ENCODE peak calls at places on chromosome 13, in six cellular contexts. One of them, this sample, is unnamed.

GRCh38 chr13:65336916-65337315 is 1893.2 kb downstream of the PCDH9 start:
- DNase-seq in body of pancreas: no peak
- DNase-seq in effector memory CD4-positive, alpha-beta T cell: no peak
- DNase-seq in A549: no peak
- DNase-seq in fibroblast of lung: peak
- DNase-seq in psoas muscle: no peak
- DNase-seq in this sample: no peak

GRCh38 chr13:113918580-113918979 is 54.7 kb upstream of the GAS6 start:
- DNase-seq in effector memory CD4-positive, alpha-beta T cell: no peak
- DNase-seq in psoas muscle: no peak
- DNase-seq in body of pancreas: no peak
- DNase-seq in fibroblast of lung: no peak
- DNase-seq in A549: no peak
- DNase-seq in this sample: no peak

GRCh38 chr13:98482476-98483444 is 94.1 kb downstream of the STK24 start:
- DNase-seq in fibroblast of lung: peak
- DNase-seq in psoas muscle: peak
- DNase-seq in body of pancreas: peak
- DNase-seq in A549: no peak
- DNase-seq in effector memory CD4-positive, alpha-beta T cell: no peak
- DNase-seq in this sample: no peak

GRCh38 chr13:59094149-59094548 is 1069.6 kb downstream of the DIAPH3 start:
- DNase-seq in fibroblast of lung: no peak
- DNase-seq in A549: no peak
- DNase-seq in psoas muscle: no peak
- DNase-seq in body of pancreas: no peak
- DNase-seq in effector memory CD4-positive, alpha-beta T cell: no peak
- DNase-seq in this sample: no peak

GRCh38 chr13:94933230-94933751 is 220.9 kb upstream of the SOX21 start:
- DNase-seq in A549: no peak
- DNase-seq in body of pancreas: no peak
- DNase-seq in fibroblast of lung: no peak
- DNase-seq in psoas muscle: no peak
- DNase-seq in effector memory CD4-positive, alpha-beta T cell: no peak
- DNase-seq in this sample: no peak

GRCh38 chr13:114211446-114211845 is 23.3 kb upstream of the CDC16 start:
- DNase-seq in A549: no peak
- DNase-seq in psoas muscle: no peak
- DNase-seq in fibroblast of lung: no peak
- DNase-seq in body of pancreas: no peak
- DNase-seq in effector memory CD4-positive, alpha-beta T cell: no peak
- DNase-seq in this sample: no peak

GRCh38 chr13:113532156-113532806 is 41.8 kb upstream of the DCUN1D2 start:
- DNase-seq in A549: no peak
- DNase-seq in fibroblast of lung: no peak
- DNase-seq in body of pancreas: no peak
- DNase-seq in psoas muscle: no peak
- DNase-seq in effector memory CD4-positive, alpha-beta T cell: no peak
- DNase-seq in this sample: peak

GRCh38 chr13:20193142-20193923 is 595 bp upstream of the GJB2 start:
- DNase-seq in body of pancreas: no peak
- DNase-seq in fibroblast of lung: no peak
- DNase-seq in A549: no peak
- DNase-seq in psoas muscle: no peak
- DNase-seq in effector memory CD4-positive, alpha-beta T cell: no peak
- DNase-seq in this sample: no peak

GRCh38 chr13:46668906-46669525 is 116.0 kb downstream of the LRCH1 start:
- DNase-seq in body of pancreas: no peak
- DNase-seq in A549: no peak
- DNase-seq in effector memory CD4-positive, alpha-beta T cell: no peak
- DNase-seq in psoas muscle: no peak
- DNase-seq in fibroblast of lung: no peak
- DNase-seq in this sample: no peak

GRCh38 chr13:46667687-46668281 is 114.8 kb downstream of the LRCH1 start:
- DNase-seq in fibroblast of lung: peak
- DNase-seq in effector memory CD4-positive, alpha-beta T cell: no peak
- DNase-seq in A549: no peak
- DNase-seq in body of pancreas: no peak
- DNase-seq in psoas muscle: no peak
- DNase-seq in this sample: no peak

GRCh38 chr13:46666727-46667456 is 113.9 kb downstream of the LRCH1 start:
- DNase-seq in psoas muscle: no peak
- DNase-seq in A549: no peak
- DNase-seq in effector memory CD4-positive, alpha-beta T cell: no peak
- DNase-seq in body of pancreas: no peak
- DNase-seq in fibroblast of lung: no peak
- DNase-seq in this sample: no peak

GRCh38 chr13:46665630-46666482 is 112.9 kb downstream of the LRCH1 start:
- DNase-seq in psoas muscle: no peak
- DNase-seq in body of pancreas: no peak
- DNase-seq in effector memory CD4-positive, alpha-beta T cell: no peak
- DNase-seq in A549: peak
- DNase-seq in fibroblast of lung: no peak
- DNase-seq in this sample: no peak

GRCh38 chr13:46668302-46668720 is 115.3 kb downstream of the LRCH1 start:
- DNase-seq in body of pancreas: no peak
- DNase-seq in A549: no peak
- DNase-seq in psoas muscle: peak
- DNase-seq in effector memory CD4-positive, alpha-beta T cell: no peak
- DNase-seq in fibroblast of lung: peak
- DNase-seq in this sample: no peak
- H3K27ac ChIP-seq in body of pancreas: no peak
- H3K27ac ChIP-seq in A549: peak
- H3K27ac ChIP-seq in psoas muscle: peak
- H3K27ac ChIP-seq in effector memory CD4-positive, alpha-beta T cell: peak
- H3K27ac ChIP-seq in fibroblast of lung: peak
- H3K27ac ChIP-seq in this sample: no peak

DNA sequence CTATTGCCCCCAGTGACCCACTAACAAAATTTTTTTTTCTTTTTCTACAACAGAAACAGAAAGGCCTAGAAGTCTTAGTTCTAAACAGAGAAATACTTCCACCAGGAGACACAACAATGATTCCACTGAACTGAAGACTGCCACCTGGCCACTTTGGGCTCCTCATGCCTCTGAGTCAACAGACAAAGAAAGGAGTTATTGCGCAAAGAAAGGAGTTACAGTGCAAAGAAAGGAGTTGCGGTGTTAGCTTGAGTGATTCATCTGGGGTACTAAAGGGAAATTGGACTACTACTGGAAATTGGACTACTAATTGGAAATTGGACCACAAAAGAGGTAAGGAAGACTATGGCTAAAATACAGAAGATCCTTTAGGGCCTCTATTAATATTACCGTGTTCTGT is 116.6 kb downstream of the PCDH17 start:
- DNase-seq in A549: no peak
- DNase-seq in fibroblast of lung: peak
- DNase-seq in body of pancreas: no peak
- DNase-seq in psoas muscle: no peak
- DNase-seq in effector memory CD4-positive, alpha-beta T cell: no peak
- DNase-seq in this sample: no peak
- H3K27ac ChIP-seq in A549: no peak
- H3K27ac ChIP-seq in fibroblast of lung: no peak
- H3K27ac ChIP-seq in body of pancreas: no peak
- H3K27ac ChIP-seq in psoas muscle: no peak
- H3K27ac ChIP-seq in effector memory CD4-positive, alpha-beta T cell: no peak
- H3K27ac ChIP-seq in this sample: no peak

GRCh38 chr13:33494596-33495214 is 209.2 kb upstream of the STARD13 start:
- DNase-seq in effector memory CD4-positive, alpha-beta T cell: no peak
- DNase-seq in A549: peak
- DNase-seq in fibroblast of lung: peak
- DNase-seq in psoas muscle: no peak
- DNase-seq in body of pancreas: no peak
- DNase-seq in this sample: no peak
- H3K27ac ChIP-seq in effector memory CD4-positive, alpha-beta T cell: no peak
- H3K27ac ChIP-seq in A549: no peak
- H3K27ac ChIP-seq in fibroblast of lung: peak
- H3K27ac ChIP-seq in psoas muscle: no peak
- H3K27ac ChIP-seq in body of pancreas: no peak
- H3K27ac ChIP-seq in this sample: no peak

GRCh38 chr13:42707003-42707402 is 74.4 kb upstream of the FAM216B start:
- DNase-seq in fibroblast of lung: peak
- DNase-seq in body of pancreas: no peak
- DNase-seq in psoas muscle: no peak
- DNase-seq in effector memory CD4-positive, alpha-beta T cell: no peak
- DNase-seq in A549: no peak
- DNase-seq in this sample: no peak
- H3K27ac ChIP-seq in fibroblast of lung: no peak
- H3K27ac ChIP-seq in body of pancreas: no peak
- H3K27ac ChIP-seq in psoas muscle: no peak
- H3K27ac ChIP-seq in effector memory CD4-positive, alpha-beta T cell: no peak
- H3K27ac ChIP-seq in A549: no peak
- H3K27ac ChIP-seq in this sample: no peak

This sample was measured in substantia nigra.